ENCODE peak calls at places on chromosome X, in nine cellular contexts. X is A549, U is BJ, D is transverse colon, I is epithelial cell of esophagus, F is fibroblast of mammary gland, C is Calu3, T is mesothelial cell of epicardium, R is astrocyte of the spinal cord. K is an unnamed sample.

GRCh38 chrX:150572206-150572605 is 3.8 kb downstream of the MTM1 start:
- DNase-seq in X (no peak), U (no peak), D (no peak), I (peak), F (no peak), C (no peak), T (no peak), R (no peak), K (no peak)

GRCh38 chrX:38287669-38288068 is 39.6 kb downstream of the RPGR start:
- DNase-seq in X (no peak), U (no peak), D (no peak), I (no peak), F (no peak), C (no peak), T (no peak), R (no peak), K (no peak)

GRCh38 chrX:34909151-34909550 is 33.4 kb upstream of the FAM47B start:
- DNase-seq in X (no peak), U (no peak), D (no peak), I (no peak), F (peak), C (no peak), T (no peak), R (no peak), K (no peak)

GRCh38 chrX:48782795-48783194 is 3.6 kb upstream of the GATA1 start:
- DNase-seq in X (no peak), U (no peak), D (no peak), I (no peak), F (no peak), C (no peak), T (no peak), R (no peak), K (no peak)

GRCh38 chrX:115093206-115093605 is 75.8 kb upstream of the IL13RA2 start:
- DNase-seq in X (no peak), U (no peak), D (no peak), I (no peak), F (no peak), C (no peak), T (no peak), R (no peak), K (no peak)

GRCh38 chrX:153380691-153381090 is 20.5 kb downstream of the PNMA6E start:
- DNase-seq in X (no peak), U (no peak), D (no peak), I (no peak), F (no peak), C (no peak), T (no peak), R (no peak), K (no peak)

GRCh38 chrX:11386001-11386523 is 92.8 kb downstream of the AMELX start:
- DNase-seq in X (no peak), U (peak), D (peak), I (peak), F (peak), C (peak), T (no peak), R (peak), K (peak)

GRCh38 chrX:17656035-17656418 is 81.3 kb upstream of the SCML1 start:
- DNase-seq in X (no peak), U (no peak), D (no peak), I (peak), F (no peak), C (no peak), T (no peak), R (no peak), K (no peak)

GRCh38 chrX:136369377-136369776 is 68.6 kb downstream of the ADGRG4 start:
- DNase-seq in X (no peak), U (no peak), D (no peak), I (no peak), F (no peak), C (no peak), T (no peak), R (no peak), K (no peak)

GRCh38 chrX:97401154-97401553 is 517.4 kb downstream of the RPA4 start:
- DNase-seq in X (no peak), U (no peak), D (no peak), I (no peak), F (peak), C (no peak), T (no peak), R (no peak), K (no peak)

GRCh38 chrX:45598841-45599240 is 398.2 kb upstream of the DIPK2B start:
- DNase-seq in X (no peak), U (no peak), D (no peak), I (no peak), F (peak), C (no peak), T (no peak), R (peak), K (no peak)

GRCh38 chrX:13932416-13932815 is 97.3 kb downstream of the GEMIN8 start:
- DNase-seq in X (no peak), U (no peak), D (no peak), I (no peak), F (no peak), C (no peak), T (no peak), R (no peak), K (no peak)

GRCh38 chrX:154596290-154596929 is 11.5 kb downstream of the CTAG1A start:
- DNase-seq in X (no peak), U (peak), D (no peak), I (peak), F (no peak), C (peak), T (no peak), R (peak), K (no peak)

GRCh38 chrX:130097507-130098201 is 12.6 kb downstream of the ELF4 start:
- DNase-seq in X (no peak), U (no peak), D (peak), I (no peak), F (no peak), C (peak), T (no peak), R (no peak), K (no peak)

GRCh38 chrX:4909245-4909830 is 1195.9 kb upstream of the PRKX start:
- DNase-seq in X (no peak), U (no peak), D (no peak), I (no peak), F (no peak), C (no peak), T (no peak), R (no peak), K (no peak)

DNA sequence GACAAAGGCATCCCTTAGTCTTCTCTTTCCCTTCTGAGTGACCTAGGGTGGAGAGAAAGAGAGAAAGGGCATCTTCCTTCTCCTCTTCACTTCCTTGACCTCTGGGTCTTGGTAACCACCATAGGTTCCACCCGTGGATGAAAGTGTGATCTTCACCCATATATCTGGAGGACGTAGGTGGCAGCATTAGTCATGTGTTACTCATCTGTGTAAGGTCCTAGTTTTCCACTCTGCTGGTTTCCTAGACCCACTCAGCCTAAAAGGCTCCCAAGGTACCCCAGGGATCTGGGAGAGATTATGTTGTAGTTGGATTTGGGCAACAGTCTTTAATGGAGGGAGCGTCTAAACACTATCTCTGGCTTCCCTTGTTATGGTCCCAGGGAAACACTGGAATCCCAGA is 45.5 kb upstream of the RAB9B start:
- DNase-seq in X (no peak), U (no peak), D (no peak), I (no peak), F (peak), C (no peak), T (no peak), R (no peak), K (no peak)
- TF ChIP-seq CTCF in X (no peak), U (no peak), D (no peak), I (no peak), F (no peak), C (no peak), T (no peak), R (no peak), K (no peak)

DNA sequence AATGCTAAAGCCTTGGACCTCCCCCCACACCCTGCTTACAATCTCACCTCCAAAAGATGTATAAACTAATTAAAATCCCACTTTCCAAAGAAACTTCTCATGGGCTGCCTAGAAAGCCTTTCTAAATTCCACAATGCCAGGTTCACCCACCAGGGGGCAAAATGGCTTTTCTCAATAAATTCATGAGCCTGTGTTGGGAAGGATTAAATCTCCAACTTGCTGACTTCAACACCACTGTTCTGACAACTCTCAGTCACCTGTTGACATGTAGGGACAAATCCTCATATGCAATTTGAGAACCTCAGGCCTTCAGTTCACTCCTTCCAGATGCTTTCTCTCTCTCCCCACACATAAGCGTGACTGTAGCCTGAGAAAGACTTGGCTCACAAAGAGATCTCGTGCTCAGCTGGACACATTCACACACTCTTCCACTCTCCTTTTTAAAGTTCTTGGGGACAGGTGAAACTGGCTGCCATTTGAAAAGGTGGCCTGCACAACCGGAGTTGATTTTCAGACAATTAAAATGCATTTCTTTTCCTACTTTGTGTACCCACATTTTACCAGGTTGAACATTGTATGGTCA is 88.6 kb upstream of the PRPS2 start:
- DNase-seq in X (no peak), U (no peak), D (no peak), I (peak), F (peak), C (peak), T (no peak), R (no peak), K (no peak)
- TF ChIP-seq CTCF in X (peak), U (peak), D (peak), I (peak), F (peak), C (peak), T (peak), R (peak), K (no peak)

GRCh38 chrX:140723251-140723650 is 13.7 kb downstream of the LINC00632 start:
- DNase-seq in X (no peak), U (no peak), D (no peak), I (peak), F (peak), C (no peak), T (no peak), R (peak), K (no peak)
- TF ChIP-seq CTCF in X (no peak), U (no peak), D (no peak), I (no peak), F (no peak), C (no peak), T (no peak), R (no peak), K (no peak)

GRCh38 chrX:46904626-46905025 is 7.6 kb upstream of the JADE3 start:
- DNase-seq in X (no peak), U (no peak), D (no peak), I (no peak), F (no peak), C (no peak), T (no peak), R (no peak), K (no peak)

GRCh38 chrX:46898207-46898606 is 14.0 kb upstream of the JADE3 start:
- DNase-seq in X (no peak), U (no peak), D (no peak), I (no peak), F (no peak), C (no peak), T (no peak), R (no peak), K (no peak)

GRCh38 chrX:46903458-46904242 is 8.6 kb upstream of the JADE3 start:
- DNase-seq in X (peak), U (no peak), D (peak), I (peak), F (peak), C (peak), T (peak), R (peak), K (peak)
- TF ChIP-seq CTCF in X (peak), U (peak), D (peak), I (peak), F (peak), C (peak), T (no peak), R (peak), K (peak)

DNA sequence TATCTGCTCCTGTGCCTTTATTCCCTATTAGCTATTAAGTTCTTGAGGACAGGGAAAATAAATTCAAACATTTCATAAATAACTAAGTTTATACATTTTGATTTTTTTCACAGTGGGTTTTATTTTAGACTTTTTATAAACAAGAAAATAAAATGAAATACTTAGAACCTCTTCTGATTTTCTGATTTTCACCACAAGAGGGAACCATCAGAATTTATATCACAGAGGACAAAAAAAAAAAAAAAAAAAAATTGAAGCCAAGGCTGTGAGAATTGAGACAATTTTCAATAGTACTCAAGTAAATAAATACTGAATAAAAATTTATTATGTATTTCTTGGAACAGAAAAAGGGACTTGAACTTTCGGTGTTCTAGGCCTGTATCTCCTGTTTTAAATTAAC is 288.1 kb downstream of the SH3BGRL start:
- DNase-seq in X (no peak), U (no peak), D (no peak), I (peak), F (peak), C (no peak), T (no peak), R (no peak), K (no peak)
- TF ChIP-seq CTCF in X (peak), U (no peak), D (no peak), I (no peak), F (peak), C (no peak), T (peak), R (no peak), K (no peak)

GRCh38 chrX:55907968-55908607 is 190.5 kb downstream of the RRAGB start:
- DNase-seq in X (no peak), U (no peak), D (peak), I (peak), F (peak), C (peak), T (peak), R (peak), K (no peak)
- TF ChIP-seq CTCF in X (no peak), U (peak), D (peak), I (peak), F (peak), C (peak), T (peak), R (no peak), K (no peak)

GRCh38 chrX:100654256-100654655 is 10.3 kb downstream of the SRPX2 start:
- DNase-seq in X (peak), U (no peak), D (no peak), I (peak), F (peak), C (peak), T (no peak), R (no peak), K (no peak)
- TF ChIP-seq CTCF in X (peak), U (peak), D (no peak), I (peak), F (peak), C (no peak), T (no peak), R (peak), K (no peak)

DNA sequence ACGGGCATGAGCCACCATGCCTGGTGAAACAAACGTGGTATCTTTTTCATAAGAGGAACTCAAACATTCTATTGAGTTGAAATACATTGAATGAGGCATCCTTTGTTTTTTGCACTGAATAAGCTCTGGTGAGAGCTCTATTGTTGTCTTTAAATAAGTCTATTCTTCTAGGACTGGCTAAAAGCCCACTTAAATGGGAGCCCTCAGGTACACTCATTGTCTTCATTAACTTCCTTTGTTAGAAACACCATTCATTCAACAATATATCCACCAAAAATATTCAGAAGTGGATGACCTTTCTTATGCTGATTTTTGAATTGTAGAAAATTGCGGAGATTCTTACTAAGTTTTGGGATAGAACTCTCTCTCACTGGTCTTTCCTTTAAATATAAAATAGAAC is 568.0 kb downstream of the IL1RAPL1 start:
- DNase-seq in X (no peak), U (no peak), D (no peak), I (no peak), F (no peak), C (no peak), T (no peak), R (no peak), K (no peak)
- TF ChIP-seq CTCF in X (no peak), U (no peak), D (no peak), I (no peak), F (no peak), C (no peak), T (no peak), R (no peak), K (no peak)

K was measured in gastrocnemius medialis.